ENCODE peak calls at places on chromosomes 16 and 17, in four cellular contexts. P, K, C and A are unnamed samples.
A peak's percentile ranks its signal among the peaks of the same experiment; 100 is the strongest.

GRCh38 chr16:3819741-3820724 is 60.5 kb downstream of the CREBBP start:
- DNase-seq in C (no peak), P (peak; percentile 47), K (peak; percentile 51), A (no peak)

GRCh38 chr16:48352648-48353347 is 32.4 kb downstream of the SIAH1 start:
- DNase-seq in C (no peak), K (no peak), P (no peak), A (no peak)

GRCh38 chr17:10135539-10136257 is 62.7 kb downstream of the GAS7 start:
- DNase-seq in C (no peak), K (peak; percentile 31), P (peak; percentile 67), A (no peak)

GRCh38 chr16:69888005-69888560 is 63.1 kb upstream of the CLEC18A start:
- DNase-seq in P (no peak), C (no peak), K (no peak), A (no peak)

GRCh38 chr17:1546292-1546922 is 16.2 kb downstream of the PITPNA start:
- DNase-seq in C (no peak), K (no peak), P (no peak), A (no peak)

GRCh38 chr17:50181601-50182345 is 16.0 kb downstream of the SGCA start:
- DNase-seq in P (no peak), K (no peak), C (peak; percentile 49), A (no peak)

GRCh38 chr17:20085283-20085875 is 76.2 kb downstream of the SPECC1 start:
- DNase-seq in K (no peak), P (peak; percentile 17), C (no peak), A (no peak)

GRCh38 chr17:2967515-2967914 is 95.9 kb downstream of the OR1D5 start:
- DNase-seq in K (no peak), C (no peak), P (peak; percentile 7), A (no peak)

GRCh38 chr16:11145173-11145820 is 110.7 kb downstream of the SOCS1 start:
- DNase-seq in K (peak; percentile 10), C (no peak), P (no peak), A (no peak)

GRCh38 chr17:47285003-47285402 is 31.4 kb downstream of the ITGB3 start:
- DNase-seq in K (no peak), C (no peak), P (no peak), A (no peak)

GRCh38 chr17:68396795-68397536 is 60.3 kb downstream of the WIPI1 start:
- DNase-seq in K (no peak), P (no peak), C (no peak), A (no peak)

GRCh38 chr16:12819126-12820117 is 15.7 kb upstream of the CPPED1 start:
- DNase-seq in P (peak; percentile 75), K (peak; percentile 57), C (peak; percentile 79), A (peak; percentile 92)

GRCh38 chr16:82379601-82380000 is 209.6 kb upstream of the MPHOSPH6 start:
- DNase-seq in K (no peak), P (no peak), C (no peak), A (no peak)

GRCh38 chr17:20156196-20157077 is 147.3 kb downstream of the SPECC1 start:
- DNase-seq in C (peak; percentile 39), P (peak; percentile 46), K (peak; percentile 62), A (peak; percentile 87)

GRCh38 chr16:85514601-85515318 is 98.4 kb upstream of the GSE1 start:
- DNase-seq in K (peak; percentile 79), P (no peak), C (peak; percentile 99), A (no peak)

GRCh38 chr16:11986521-11987057 is 10.1 kb downstream of the SNX29 start:
- DNase-seq in K (no peak), C (no peak), P (no peak), A (no peak)

GRCh38 chr17:68595496-68595895 is 5.7 kb downstream of the FAM20A start:
- DNase-seq in P (peak; percentile 71), C (no peak), K (no peak), A (no peak)

GRCh38 chr16:46747777-46748651 is at the start of gene MYLK3:
- DNase-seq in P (peak; percentile 12), K (no peak), C (peak; percentile 80), A (peak; percentile 72)

GRCh38 chr17:37671028-37671812 is 28.0 kb upstream of the DDX52 start:
- DNase-seq in C (no peak), K (no peak), P (no peak), A (no peak)

GRCh38 chr17:62597920-62598319 is 29.6 kb upstream of the MRC2 start:
- DNase-seq in C (no peak), K (no peak), P (peak; percentile 26), A (no peak)

GRCh38 chr17:35716897-35717839 is 14.3 kb upstream of the RASL10B start:
- DNase-seq in C (no peak), K (peak; percentile 26), P (peak; percentile 40), A (no peak)

GRCh38 chr16:69820926-69821541 is 58.9 kb downstream of the WWP2 start:
- DNase-seq in P (peak; percentile 74), K (peak; percentile 62), C (peak; percentile 81), A (no peak)

GRCh38 chr17:78174870-78175642 is 6.7 kb downstream of the SYNGR2 start:
- DNase-seq in P (no peak), C (no peak), K (peak; percentile 76), A (no peak)

GRCh38 chr16:48612621-48613020 is 2.6 kb upstream of the N4BP1 start:
- DNase-seq in K (no peak), C (no peak), P (no peak), A (no peak)

GRCh38 chr17:77354721-77355455 is 214.1 kb downstream of the SEC14L1 start:
- DNase-seq in P (peak; percentile 92), C (peak; percentile 93), K (peak; percentile 51), A (peak; percentile 83)

GRCh38 chr17:51764387-51764971 is 394.0 kb downstream of the CA10 start:
- DNase-seq in K (peak; percentile 47), P (peak; percentile 67), C (peak; percentile 60), A (no peak)

GRCh38 chr16:4216631-4217030 is 25.2 kb downstream of the SRL start:
- DNase-seq in K (no peak), C (no peak), P (no peak), A (no peak)

GRCh38 chr16:70267516-70267915 is 15.8 kb upstream of the EXOSC6 start:
- DNase-seq in K (no peak), P (peak; percentile 52), C (peak; percentile 72), A (no peak)

GRCh38 chr17:57649731-57650484 is 95.2 kb downstream of the CCDC182 start:
- DNase-seq in K (no peak), C (no peak), P (no peak), A (no peak)

GRCh38 chr17:59762022-59762825 is 54.8 kb downstream of the VMP1 start:
- DNase-seq in P (no peak), K (no peak), C (no peak), A (no peak)

GRCh38 chr16:48101069-48101674 is 54.6 kb downstream of the ABCC12 start:
- DNase-seq in C (no peak), P (no peak), K (peak; percentile 45), A (no peak)

GRCh38 chr16:86353934-86354333 is 156.4 kb upstream of the FOXF1 start:
- DNase-seq in K (no peak), C (no peak), P (no peak), A (no peak)

GRCh38 chr17:50959341-50959740 is 93.2 kb upstream of the TOB1 start:
- DNase-seq in C (no peak), K (no peak), P (no peak), A (no peak)

GRCh38 chr16:85057212-85057889 is 29.8 kb downstream of the KIAA0513 start:
- DNase-seq in P (no peak), K (peak; percentile 37), C (peak; percentile 48), A (no peak)

GRCh38 chr16:6105115-6105514 is 1007.5 kb upstream of the EEF2KMT start:
- DNase-seq in P (no peak), C (no peak), K (no peak), A (no peak)

GRCh38 chr16:10616744-10617640 is 36.6 kb upstream of the EMP2 start:
- DNase-seq in P (no peak), C (peak; percentile 96), K (no peak), A (no peak)

GRCh38 chr17:1847191-1847590 is 17.4 kb downstream of the RPA1 start:
- DNase-seq in C (no peak), K (no peak), P (no peak), A (no peak)

GRCh38 chr16:31754998-31755615 is 118.5 kb upstream of the ZNF267 start:
- DNase-seq in C (no peak), K (no peak), P (no peak), A (no peak)
- H3K9me3 ChIP-seq in C (peaks cover 93% of the 10 kb centered on the region), K (peaks cover 70% of the 10 kb centered on the region), P (peaks cover 3% of the 10 kb centered on the region), A (peaks cover 96% of the 10 kb centered on the region)

DNA sequence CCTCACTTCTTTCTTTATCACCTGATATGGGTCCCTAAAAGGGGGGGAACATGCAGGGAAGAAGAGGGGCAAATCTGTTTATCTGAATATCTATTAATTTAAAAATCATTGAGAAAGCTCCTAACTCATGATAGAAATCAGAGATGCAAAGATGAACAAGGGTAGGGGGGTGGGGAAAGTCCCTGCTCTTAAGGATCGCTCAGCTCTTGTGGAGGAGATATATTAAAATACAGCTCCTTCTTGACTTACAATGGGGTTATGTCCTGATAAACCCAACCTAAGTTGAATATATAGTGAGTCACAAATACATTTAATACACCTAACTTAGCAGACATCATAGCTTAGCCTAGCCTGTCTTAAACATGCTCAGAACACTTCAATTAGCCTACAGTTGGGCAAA is 237.5 kb downstream of the MAF start:
- DNase-seq in P (no peak), C (no peak), K (no peak), A (no peak)
- TF ChIP-seq POLR2A in P (no peak), C (no peak), K (no peak), A (no peak)

GRCh38 chr17:83196973-83197880 is 117.8 kb downstream of the METRNL start:
- DNase-seq in C (no peak), K (peak; percentile 7), P (peak; percentile 27), A (peak; percentile 56)
- H3K9me3 ChIP-seq in C (no peaks in the 10 kb centered on the region), K (no peaks in the 10 kb centered on the region), P (no peaks in the 10 kb centered on the region), A (no peaks in the 10 kb centered on the region)

GRCh38 chr17:40287494-40288369 is at the start of gene CDC6:
- DNase-seq in C (peak; percentile 100), P (peak; percentile 99), K (peak; percentile 98), A (peak; percentile 99)
- TF ChIP-seq POLR2A in C (peak; percentile 89), P (no peak), K (peak; percentile 40), A (no peak)

DNA sequence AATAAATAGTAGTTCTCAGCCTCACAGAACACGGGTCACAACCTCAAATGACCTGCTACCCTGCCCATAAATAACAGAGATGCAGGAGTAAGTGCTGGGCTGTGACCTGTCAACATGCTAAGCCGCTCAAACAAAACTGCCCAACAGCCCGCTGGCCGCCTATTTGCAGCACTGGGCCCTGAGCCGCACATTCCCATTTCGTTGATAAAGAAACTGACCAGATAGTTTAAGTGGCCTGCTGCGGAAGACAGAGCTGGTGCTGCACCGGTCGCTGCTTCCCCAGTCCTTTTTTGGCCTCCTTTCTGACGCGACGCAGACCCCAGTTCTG is 443 bp upstream of the SLC6A2 start:
- DNase-seq in P (no peak), C (no peak), K (no peak), A (no peak)
- H3K9me3 ChIP-seq in P (no peaks in the 10 kb centered on the region), C (no peaks in the 10 kb centered on the region), K (no peaks in the 10 kb centered on the region), A (no peaks in the 10 kb centered on the region)

GRCh38 chr17:17836250-17836817 is 452 bp downstream of the SREBF1 start:
- DNase-seq in P (peak; percentile 98), K (peak; percentile 99), C (peak; percentile 92), A (peak; percentile 100)

GRCh38 chr17:17837966-17838962 is 1.5 kb upstream of the SREBF1 start:
- DNase-seq in C (peak; percentile 57), K (peak; percentile 70), P (peak; percentile 78), A (no peak)

GRCh38 chr17:17835415-17836249 is 1.2 kb downstream of the SREBF1 start:
- DNase-seq in P (no peak), C (no peak), K (no peak), A (no peak)

GRCh38 chr17:17837380-17837821 is 615 bp upstream of the SREBF1 start:
- DNase-seq in K (no peak), C (peak; percentile 60), P (peak; percentile 75), A (no peak)

GRCh38 chr17:17836818-17837379 is at the start of gene SREBF1:
- DNase-seq in C (peak; percentile 37), P (peak; percentile 68), K (peak; percentile 47), A (peak; percentile 94)
- TF ChIP-seq POLR2A in C (peak; percentile 19), P (no peak), K (no peak), A (no peak)